ENCODE peak calls at places on chromosomes 7 and 10, in four cellular contexts. X, P, S and G are unnamed samples.

GRCh38 chr7:104794154-104794553 is 219.9 kb upstream of the KMT2E start:
- DNase-seq in X (no peak), P (no peak), S (no peak), G (no peak)

GRCh38 chr7:157515342-157516041 is 178.7 kb downstream of the DNAJB6 start:
- DNase-seq in X (no peak), P (no peak), S (no peak), G (peak)

GRCh38 chr7:135499818-135500217 is 10.1 kb downstream of the CNOT4 start:
- DNase-seq in X (no peak), P (no peak), S (no peak), G (no peak)

GRCh38 chr7:66699998-66700397 is 40.5 kb upstream of the RABGEF1 start:
- DNase-seq in X (peak), P (no peak), S (no peak), G (no peak)

GRCh38 chr7:148699024-148699771 is 495 bp downstream of the CUL1 start:
- DNase-seq in X (peak), P (peak), S (no peak), G (peak)

GRCh38 chr10:114492351-114493037 is 88.2 kb upstream of the AFAP1L2 start:
- DNase-seq in X (no peak), P (no peak), S (no peak), G (no peak)

GRCh38 chr10:99658622-99659030 is 683 bp upstream of the ENTPD7 start:
- DNase-seq in X (peak), P (peak), S (no peak), G (peak)

GRCh38 chr10:2979267-2979660 is 88.1 kb upstream of the PFKP start:
- DNase-seq in X (no peak), P (no peak), S (no peak), G (no peak)

GRCh38 chr10:20166291-20166690 is 350.1 kb downstream of the PLXDC2 start:
- DNase-seq in X (no peak), P (no peak), S (no peak), G (no peak)

GRCh38 chr7:85475476-85475875 is 288.6 kb upstream of the SEMA3D start:
- DNase-seq in X (no peak), P (no peak), S (no peak), G (no peak)

GRCh38 chr7:108875139-108875538 is 305.5 kb downstream of the DNAJB9 start:
- DNase-seq in X (no peak), P (peak), S (no peak), G (no peak)

GRCh38 chr7:36615877-36616276 is 108.4 kb downstream of the AOAH start:
- DNase-seq in X (no peak), P (no peak), S (no peak), G (no peak)

GRCh38 chr10:83990126-83990525 is 149.2 kb upstream of the GHITM start:
- DNase-seq in X (no peak), P (no peak), S (no peak), G (no peak)

GRCh38 chr10:128191847-128192246 is 65.6 kb upstream of the MKI67 start:
- DNase-seq in X (no peak), P (peak), S (no peak), G (no peak)

GRCh38 chr10:36021096-36021495 is 379.0 kb upstream of the FZD8 start:
- DNase-seq in X (no peak), P (no peak), S (no peak), G (no peak)

GRCh38 chr10:50216894-50217293 is 34.4 kb downstream of the ASAH2 start:
- DNase-seq in X (no peak), P (no peak), S (no peak), G (no peak)

GRCh38 chr10:60346661-60347060 is 43.0 kb downstream of the ANK3 start:
- DNase-seq in X (no peak), P (no peak), S (no peak), G (no peak)

GRCh38 chr10:22477365-22478287 is 132.3 kb downstream of the SPAG6 start:
- DNase-seq in X (no peak), P (no peak), S (no peak), G (no peak)

GRCh38 chr10:96636546-96636945 is 49.7 kb upstream of the TM9SF3 start:
- DNase-seq in X (no peak), P (no peak), S (no peak), G (no peak)

GRCh38 chr7:17209101-17209500 is 89.4 kb upstream of the AHR start:
- DNase-seq in X (no peak), P (no peak), S (no peak), G (no peak)

GRCh38 chr10:29634764-29635625 is at the start of gene SVIL:
- DNase-seq in X (no peak), P (no peak), S (no peak), G (peak)

GRCh38 chr10:34813626-34814227 is 1.4 kb downstream of the PARD3 start:
- DNase-seq in X (no peak), P (peak), S (peak), G (no peak)

GRCh38 chr10:2214805-2215204 is 477.5 kb upstream of the ADARB2 start:
- DNase-seq in X (no peak), P (no peak), S (no peak), G (no peak)

GRCh38 chr7:139889186-139889871 is 60.3 kb downstream of the TBXAS1 start:
- DNase-seq in X (no peak), P (no peak), S (no peak), G (no peak)

GRCh38 chr7:69228212-69228811 is 370.0 kb upstream of the AUTS2 start:
- DNase-seq in X (no peak), P (no peak), S (no peak), G (no peak)

GRCh38 chr10:123665371-123666286 is 526 bp upstream of the GPR26 start:
- DNase-seq in X (no peak), P (no peak), S (no peak), G (no peak)

GRCh38 chr7:832292-832967 is at the start of gene SUN1:
- DNase-seq in X (no peak), P (peak), S (no peak), G (no peak)

GRCh38 chr7:91265693-91266066 is 1.4 kb downstream of the FZD1 start:
- DNase-seq in X (no peak), P (peak), S (no peak), G (no peak)

GRCh38 chr7:18958627-18959026 is 158.8 kb downstream of the TWIST1 start:
- DNase-seq in X (no peak), P (no peak), S (no peak), G (no peak)

GRCh38 chr7:36942062-36942461 is 217.8 kb upstream of the AOAH start:
- DNase-seq in X (no peak), P (no peak), S (no peak), G (no peak)